ENCODE peak calls at places on chromosomes 11 and 22, in six cellular contexts. D, Y, Q, T, P and X are unnamed samples.

GRCh38 chr11:76672431-76673163 is 2.0 kb upstream of the LRRC32 start:
- DNase-seq in D (no peak), Y (peak), Q (no peak), T (no peak), P (no peak), X (no peak)

GRCh38 chr11:125950696-125951645 is 5.1 kb downstream of the VSIG10L2 start:
- DNase-seq in D (no peak), Y (no peak), Q (no peak), T (no peak), P (no peak), X (no peak)

GRCh38 chr11:82003671-82004148 is 730.0 kb downstream of the FAM181B start:
- DNase-seq in D (no peak), Y (no peak), Q (peak), T (no peak), P (no peak), X (no peak)

GRCh38 chr11:11543656-11544055 is 78.1 kb downstream of the GALNT18 start:
- DNase-seq in D (no peak), Y (no peak), Q (no peak), T (no peak), P (no peak), X (no peak)

GRCh38 chr11:76291576-76292526 is 85.5 kb upstream of the WNT11 start:
- DNase-seq in D (no peak), Y (no peak), Q (no peak), T (peak), P (no peak), X (no peak)

GRCh38 chr22:36258750-36259619 is 6.1 kb downstream of the APOL1 start:
- DNase-seq in D (no peak), Y (no peak), Q (no peak), T (no peak), P (no peak), X (no peak)

GRCh38 chr22:39306456-39307361 is 12.7 kb downstream of the RPL3 start:
- DNase-seq in D (no peak), Y (no peak), Q (peak), T (peak), P (no peak), X (no peak)

GRCh38 chr11:75333022-75333806 is 18.2 kb downstream of the ARRB1 start:
- DNase-seq in D (no peak), Y (no peak), Q (no peak), T (no peak), P (no peak), X (no peak)

GRCh38 chr11:78228467-78228866 is 39.7 kb downstream of the USP35 start:
- DNase-seq in D (peak), Y (no peak), Q (peak), T (peak), P (peak), X (peak)

GRCh38 chr11:47233989-47234668 is 14.5 kb downstream of the ACP2 start:
- DNase-seq in D (no peak), Y (no peak), Q (peak), T (peak), P (no peak), X (no peak)

GRCh38 chr11:85776951-85777602 is 33.9 kb downstream of the SYTL2 start:
- DNase-seq in D (no peak), Y (no peak), Q (no peak), T (no peak), P (peak), X (no peak)

GRCh38 chr11:59437770-59438169 is 1.5 kb downstream of the OR5A1 start:
- DNase-seq in D (no peak), Y (no peak), Q (no peak), T (no peak), P (no peak), X (no peak)

GRCh38 chr11:112025682-112026081 is 474 bp downstream of the DLAT start:
- DNase-seq in D (no peak), Y (no peak), Q (peak), T (no peak), P (peak), X (no peak)

GRCh38 chr11:84871116-84871515 is 756.0 kb downstream of the DLG2 start:
- DNase-seq in D (no peak), Y (no peak), Q (no peak), T (peak), P (no peak), X (no peak)